ENCODE peak calls at places on chromosome 5, in eight cellular contexts. Y is IMR-90, S is PC-3, N is fibroblast of lung, R is neural progenitor cell, L is K562, Z is HCT116, O is neuronal stem cell. U is an unnamed sample. For H3K4me1, the result is how much of the 10 kb centered on the place peaks cover.

GRCh38 chr5:102295534-102296228 is 403 bp downstream of the SLCO4C1 start:
- DNase-seq in O (no peak), L (no peak), N (no peak), S (no peak), Y (no peak), Z (no peak), R (no peak), U (no peak)

GRCh38 chr5:172632346-172633092 is 8.5 kb upstream of the NEURL1B start:
- DNase-seq in S (no peak), N (no peak), Z (no peak), O (no peak), L (no peak), R (no peak), Y (no peak), U (no peak)

GRCh38 chr5:140322751-140323731 is 20.1 kb upstream of the PFDN1 start:
- DNase-seq in Z (no peak), S (peak), R (peak), Y (peak), N (peak), O (no peak), L (no peak), U (peak)

GRCh38 chr5:71699233-71699632 is 19.8 kb upstream of the CARTPT start:
- DNase-seq in O (no peak), Y (no peak), S (peak), N (no peak), R (no peak), L (no peak), Z (no peak), U (no peak)

GRCh38 chr5:141806626-141807025 is 71.6 kb downstream of the PCDH1 start:
- DNase-seq in S (no peak), Z (no peak), Y (no peak), O (no peak), R (no peak), L (no peak), N (no peak), U (no peak)

GRCh38 chr5:17087035-17087434 is 130.4 kb upstream of the BASP1 start:
- DNase-seq in L (no peak), R (no peak), S (no peak), Y (peak), O (no peak), N (peak), Z (no peak), U (no peak)

GRCh38 chr5:147177125-147177840 is 57.5 kb upstream of the STK32A start:
- DNase-seq in Z (no peak), S (no peak), R (no peak), N (peak), O (no peak), Y (peak), L (no peak), U (peak)

GRCh38 chr5:120152472-120152871 is 311.6 kb upstream of the PRR16 start:
- DNase-seq in N (peak), L (peak), S (peak), O (no peak), R (no peak), Y (peak), Z (no peak), U (peak)

GRCh38 chr5:124734574-124735168 is 11.8 kb downstream of the ZNF608 start:
- DNase-seq in S (no peak), N (no peak), O (no peak), L (no peak), R (no peak), Y (no peak), Z (no peak), U (no peak)

GRCh38 chr5:19902316-19902934 is 85.6 kb downstream of the CDH18 start:
- DNase-seq in Z (no peak), S (no peak), L (no peak), N (peak), Y (no peak), R (peak), O (no peak), U (no peak)

GRCh38 chr5:126449751-126450271 is 26.6 kb downstream of the GRAMD2B start:
- DNase-seq in L (peak), R (no peak), Z (no peak), Y (peak), N (peak), S (peak), O (no peak), U (peak)

GRCh38 chr5:69454460-69455249 is 37.9 kb upstream of the OCLN start:
- DNase-seq in Y (no peak), R (peak), L (peak), Z (no peak), N (no peak), S (no peak), O (no peak), U (no peak)

DNA sequence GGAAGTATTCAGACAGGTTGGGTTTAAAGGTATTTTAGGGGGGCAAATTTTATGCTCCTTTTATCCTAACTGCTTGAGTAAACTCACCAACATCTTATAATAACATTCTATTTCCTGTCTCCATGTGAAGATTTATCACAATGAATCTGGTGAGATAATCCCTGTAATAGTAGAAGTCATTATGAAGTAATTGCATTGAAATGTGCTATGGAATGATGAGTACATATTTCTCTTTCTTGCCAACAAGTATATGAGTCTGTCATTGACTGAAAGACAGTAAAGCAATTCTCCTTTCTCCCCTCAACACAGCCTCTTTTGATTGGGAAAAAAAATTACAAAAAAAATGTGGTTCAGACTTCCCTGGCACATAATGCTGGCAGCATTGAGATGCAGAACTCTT is 459.2 kb upstream of the RGMB start:
- DNase-seq in L (no peak), S (peak), N (peak), Y (peak), R (no peak), Z (no peak), O (no peak), U (peak)
- H3K9ac ChIP-seq in L (no peak), S (peak), N (no peak), Y (peak), R (no peak), Z (no peak), O (no peak), U (peak)

DNA sequence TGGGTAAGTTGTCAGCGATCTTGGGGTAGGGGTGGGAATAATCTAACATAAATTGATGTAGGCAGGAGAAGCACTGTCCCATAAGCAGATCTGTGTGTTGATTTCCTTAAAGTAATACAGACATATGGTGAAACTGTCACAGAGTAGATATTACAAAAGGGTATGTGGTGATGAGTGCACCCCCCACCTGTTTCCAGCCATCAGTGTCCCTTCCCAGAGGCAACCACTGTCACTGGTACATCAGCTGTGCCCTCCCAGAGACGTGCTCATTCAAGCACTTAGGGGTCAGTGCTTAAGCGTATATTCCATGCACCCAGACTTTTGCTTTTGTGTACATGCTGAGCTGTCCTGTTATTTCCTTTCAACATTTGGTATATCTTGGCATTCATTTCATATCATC is 94.3 kb upstream of the PITX1 start:
- DNase-seq in O (no peak), Y (no peak), L (no peak), R (no peak), Z (no peak), N (no peak), S (no peak), U (no peak)
- H3K4me1 ChIP-seq in O (under half), Y (under half), L (half or more), R (under half), Z (under half), N (under half), S (under half), U (under half)

GRCh38 chr5:179142434-179143198 is 82.4 kb downstream of the ZNF354C start:
- DNase-seq in S (peak), R (no peak), O (no peak), Y (peak), N (peak), Z (no peak), L (no peak), U (peak)
- H3K9ac ChIP-seq in S (no peak), R (no peak), O (no peak), Y (no peak), N (no peak), Z (no peak), L (no peak), U (no peak)

GRCh38 chr5:40847525-40847924 is 6.4 kb downstream of the CARD6 start:
- DNase-seq in O (no peak), Y (no peak), Z (no peak), S (no peak), R (no peak), L (no peak), N (no peak), U (no peak)
- H3K4me1 ChIP-seq in O (under half), Y (under half), Z (under half), S (under half), R (under half), L (under half), N (under half), U (under half)

DNA sequence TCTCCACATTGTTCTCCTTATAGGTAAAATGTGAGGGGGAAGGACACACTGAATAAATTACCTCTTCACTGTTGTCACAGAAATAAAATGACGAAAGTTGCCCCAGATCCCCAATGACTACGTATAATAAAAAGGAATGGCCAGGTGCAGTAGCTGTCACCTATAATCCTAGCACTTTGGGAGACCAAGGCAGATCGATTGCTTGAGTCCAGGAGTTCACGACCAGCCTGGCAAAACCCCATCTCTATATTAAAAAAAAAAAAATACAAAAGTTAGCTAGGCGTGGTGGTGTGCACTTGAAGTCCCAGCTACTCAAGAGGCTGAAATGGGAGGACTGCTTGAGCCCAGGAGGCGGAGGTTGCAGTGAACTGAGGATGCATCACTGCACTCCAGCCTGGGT is 82.2 kb upstream of the APC start:
- DNase-seq in S (no peak), L (no peak), O (no peak), N (no peak), Z (no peak), R (no peak), Y (no peak), U (no peak)
- H3K9ac ChIP-seq in S (no peak), L (no peak), O (no peak), N (no peak), Z (no peak), R (no peak), Y (no peak), U (no peak)

GRCh38 chr5:134527961-134528424 is 2.5 kb downstream of the JADE2 start:
- DNase-seq in O (no peak), N (no peak), Z (no peak), Y (no peak), S (no peak), L (no peak), R (no peak), U (peak)
- H3K4me1 ChIP-seq in O (under half), N (under half), Z (under half), Y (under half), S (under half), L (under half), R (under half), U (under half)

GRCh38 chr5:116571568-116572321 is 2.9 kb downstream of the SEMA6A start:
- DNase-seq in L (no peak), O (no peak), Z (no peak), R (peak), S (no peak), Y (no peak), N (no peak), U (no peak)

GRCh38 chr5:116573279-116573616 is 1.4 kb downstream of the SEMA6A start:
- DNase-seq in Z (no peak), R (peak), N (peak), Y (no peak), S (no peak), O (peak), L (no peak), U (peak)

GRCh38 chr5:116573617-116574431 is 799 bp downstream of the SEMA6A start:
- DNase-seq in O (peak), L (no peak), N (peak), S (no peak), Y (no peak), Z (no peak), R (peak), U (peak)

GRCh38 chr5:116574682-116575634 is at the start of gene SEMA6A:
- DNase-seq in Z (peak), R (peak), Y (peak), O (peak), S (peak), L (peak), N (peak), U (peak)

DNA sequence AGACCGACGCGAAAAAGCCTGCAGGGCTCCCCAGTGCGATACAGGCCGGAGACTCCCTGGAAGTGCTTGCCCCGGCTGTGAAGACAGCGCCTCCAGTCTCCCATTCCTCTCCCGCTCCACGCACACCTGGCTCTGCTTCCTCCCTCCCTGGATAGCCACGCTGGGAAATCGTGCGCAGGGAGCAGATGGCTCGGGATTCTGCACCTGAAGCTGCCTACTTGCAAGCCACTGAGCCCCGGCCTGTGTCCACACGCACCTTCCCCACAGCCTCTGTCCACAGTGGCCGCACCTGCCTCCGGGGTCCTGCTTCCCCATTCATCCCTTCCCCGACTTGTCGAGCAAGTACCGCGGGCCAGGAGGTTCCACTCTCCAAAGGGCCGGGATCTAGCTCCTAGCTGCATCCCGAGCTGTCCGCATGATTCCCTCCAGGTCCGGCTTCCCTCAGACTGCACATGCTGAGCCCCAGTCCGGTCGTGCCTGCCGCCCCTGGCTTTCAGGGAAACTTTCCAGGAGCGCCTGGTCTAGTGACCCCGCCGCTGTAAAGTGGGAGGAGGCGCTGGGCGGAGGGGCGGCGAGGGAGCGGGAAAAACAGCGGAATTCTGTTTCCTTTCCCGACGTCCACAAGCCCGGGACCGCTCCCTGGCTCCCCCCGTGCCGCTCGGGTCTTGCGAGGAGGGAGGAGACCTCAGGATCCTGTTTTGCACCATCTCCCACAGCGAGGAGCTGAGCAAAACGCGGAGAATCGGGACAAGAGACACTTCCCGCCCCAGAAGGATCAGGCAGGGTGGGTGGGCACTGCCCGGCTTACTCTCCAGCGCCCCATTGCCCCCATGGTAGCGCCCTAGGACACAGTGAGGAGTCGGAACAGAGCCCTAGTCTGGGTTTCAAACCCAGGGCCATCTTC is 2.0 kb downstream of the SEMA6A start:
- DNase-seq in R (peak), L (no peak), S (no peak), Z (no peak), O (peak), Y (no peak), N (peak), U (peak)
- H3K9ac ChIP-seq in R (peak), L (no peak), S (no peak), Z (no peak), O (peak), Y (no peak), N (no peak), U (no peak)

GRCh38 chr5:88813244-88813643 is 69.7 kb downstream of the MEF2C start:
- DNase-seq in Z (no peak), L (peak), S (no peak), O (no peak), R (no peak), N (no peak), Y (no peak), U (peak)
- H3K4me1 ChIP-seq in Z (under half), L (under half), S (under half), O (under half), R (under half), N (under half), Y (under half), U (under half)